ENCODE peak calls at places on chromosomes 6 and 20, in seven cellular contexts. One of them, this sample, is unnamed.

GRCh38 chr6:45377555-45378323 is at the start of gene SUPT3H:
- DNase-seq in H9: peak; percentile 95
- DNase-seq in cardiac muscle cell: peak; percentile 96
- DNase-seq in astrocyte of the spinal cord: peak; percentile 95
- DNase-seq in CD4-positive, alpha-beta T cell: peak; percentile 84
- DNase-seq in PC-3: peak; percentile 97
- DNase-seq in GM20000: peak; percentile 92
- DNase-seq in this sample: peak; percentile 98

GRCh38 chr6:62714112-62714511 is 428.1 kb upstream of the KHDRBS2 start:
- DNase-seq in H9: no peak
- DNase-seq in cardiac muscle cell: no peak
- DNase-seq in astrocyte of the spinal cord: no peak
- DNase-seq in CD4-positive, alpha-beta T cell: no peak
- DNase-seq in PC-3: no peak
- DNase-seq in GM20000: no peak
- DNase-seq in this sample: no peak

GRCh38 chr6:26205625-26206574 is 118.7 kb downstream of the HFE start:
- DNase-seq in H9: no peak
- DNase-seq in cardiac muscle cell: no peak
- DNase-seq in astrocyte of the spinal cord: peak; percentile 89
- DNase-seq in CD4-positive, alpha-beta T cell: no peak
- DNase-seq in PC-3: peak; percentile 78
- DNase-seq in GM20000: no peak
- DNase-seq in this sample: no peak

GRCh38 chr6:166365221-166365620 is 17.5 kb downstream of the MPC1 start:
- DNase-seq in H9: no peak
- DNase-seq in cardiac muscle cell: no peak
- DNase-seq in astrocyte of the spinal cord: peak; percentile 75
- DNase-seq in CD4-positive, alpha-beta T cell: no peak
- DNase-seq in PC-3: no peak
- DNase-seq in GM20000: no peak
- DNase-seq in this sample: no peak

GRCh38 chr6:157693867-157694266 is 129.2 kb upstream of the SNX9 start:
- DNase-seq in H9: no peak
- DNase-seq in cardiac muscle cell: no peak
- DNase-seq in astrocyte of the spinal cord: no peak
- DNase-seq in CD4-positive, alpha-beta T cell: no peak
- DNase-seq in PC-3: peak; percentile 76
- DNase-seq in GM20000: no peak
- DNase-seq in this sample: no peak

GRCh38 chr20:32779500-32780215 is 17.5 kb downstream of the DNMT3B start:
- DNase-seq in H9: peak; percentile 74
- DNase-seq in cardiac muscle cell: no peak
- DNase-seq in astrocyte of the spinal cord: no peak
- DNase-seq in CD4-positive, alpha-beta T cell: no peak
- DNase-seq in PC-3: no peak
- DNase-seq in GM20000: no peak
- DNase-seq in this sample: no peak

GRCh38 chr6:170160628-170161611 is 130.0 kb downstream of the DLL1 start:
- DNase-seq in H9: no peak
- DNase-seq in cardiac muscle cell: no peak
- DNase-seq in astrocyte of the spinal cord: no peak
- DNase-seq in CD4-positive, alpha-beta T cell: no peak
- DNase-seq in PC-3: no peak
- DNase-seq in GM20000: peak; percentile 18
- DNase-seq in this sample: no peak

GRCh38 chr6:18154507-18155272 is at the start of gene TPMT:
- DNase-seq in H9: no peak
- DNase-seq in cardiac muscle cell: no peak
- DNase-seq in astrocyte of the spinal cord: no peak
- DNase-seq in CD4-positive, alpha-beta T cell: no peak
- DNase-seq in PC-3: peak; percentile 16
- DNase-seq in GM20000: no peak
- DNase-seq in this sample: peak; percentile 17

GRCh38 chr6:158916638-158917037 is 83.4 kb downstream of the RSPH3 start:
- DNase-seq in H9: no peak
- DNase-seq in cardiac muscle cell: no peak
- DNase-seq in astrocyte of the spinal cord: no peak
- DNase-seq in CD4-positive, alpha-beta T cell: no peak
- DNase-seq in PC-3: no peak
- DNase-seq in GM20000: no peak
- DNase-seq in this sample: no peak

GRCh38 chr6:68958327-68958726 is 323.2 kb downstream of the ADGRB3 start:
- DNase-seq in H9: no peak
- DNase-seq in cardiac muscle cell: peak; percentile 3
- DNase-seq in astrocyte of the spinal cord: no peak
- DNase-seq in CD4-positive, alpha-beta T cell: no peak
- DNase-seq in PC-3: peak; percentile 15
- DNase-seq in GM20000: peak; percentile 3
- DNase-seq in this sample: no peak

GRCh38 chr20:17835941-17836861 is 132.4 kb downstream of the SNX5 start:
- DNase-seq in H9: no peak
- DNase-seq in cardiac muscle cell: no peak
- DNase-seq in astrocyte of the spinal cord: peak; percentile 89
- DNase-seq in CD4-positive, alpha-beta T cell: no peak
- DNase-seq in PC-3: no peak
- DNase-seq in GM20000: no peak
- DNase-seq in this sample: no peak

GRCh38 chr6:347951-348859 is 43.3 kb upstream of the IRF4 start:
- DNase-seq in H9: no peak
- DNase-seq in cardiac muscle cell: no peak
- DNase-seq in astrocyte of the spinal cord: no peak
- DNase-seq in CD4-positive, alpha-beta T cell: no peak
- DNase-seq in PC-3: no peak
- DNase-seq in GM20000: no peak
- DNase-seq in this sample: no peak

GRCh38 chr6:108714774-108715414 is 133.3 kb upstream of the ARMC2 start:
- DNase-seq in H9: no peak
- DNase-seq in cardiac muscle cell: no peak
- DNase-seq in astrocyte of the spinal cord: no peak
- DNase-seq in CD4-positive, alpha-beta T cell: no peak
- DNase-seq in PC-3: no peak
- DNase-seq in GM20000: no peak
- DNase-seq in this sample: no peak

GRCh38 chr6:36980876-36981619 is 4.9 kb downstream of the MTCH1 start:
- DNase-seq in H9: no peak
- DNase-seq in cardiac muscle cell: no peak
- DNase-seq in astrocyte of the spinal cord: no peak
- DNase-seq in CD4-positive, alpha-beta T cell: no peak
- DNase-seq in PC-3: no peak
- DNase-seq in GM20000: no peak
- DNase-seq in this sample: no peak

GRCh38 chr6:166306378-166307081 is 1.7 kb downstream of the PRR18 start:
- DNase-seq in H9: no peak
- DNase-seq in cardiac muscle cell: no peak
- DNase-seq in astrocyte of the spinal cord: no peak
- DNase-seq in CD4-positive, alpha-beta T cell: no peak
- DNase-seq in PC-3: no peak
- DNase-seq in GM20000: no peak
- DNase-seq in this sample: no peak

DNA sequence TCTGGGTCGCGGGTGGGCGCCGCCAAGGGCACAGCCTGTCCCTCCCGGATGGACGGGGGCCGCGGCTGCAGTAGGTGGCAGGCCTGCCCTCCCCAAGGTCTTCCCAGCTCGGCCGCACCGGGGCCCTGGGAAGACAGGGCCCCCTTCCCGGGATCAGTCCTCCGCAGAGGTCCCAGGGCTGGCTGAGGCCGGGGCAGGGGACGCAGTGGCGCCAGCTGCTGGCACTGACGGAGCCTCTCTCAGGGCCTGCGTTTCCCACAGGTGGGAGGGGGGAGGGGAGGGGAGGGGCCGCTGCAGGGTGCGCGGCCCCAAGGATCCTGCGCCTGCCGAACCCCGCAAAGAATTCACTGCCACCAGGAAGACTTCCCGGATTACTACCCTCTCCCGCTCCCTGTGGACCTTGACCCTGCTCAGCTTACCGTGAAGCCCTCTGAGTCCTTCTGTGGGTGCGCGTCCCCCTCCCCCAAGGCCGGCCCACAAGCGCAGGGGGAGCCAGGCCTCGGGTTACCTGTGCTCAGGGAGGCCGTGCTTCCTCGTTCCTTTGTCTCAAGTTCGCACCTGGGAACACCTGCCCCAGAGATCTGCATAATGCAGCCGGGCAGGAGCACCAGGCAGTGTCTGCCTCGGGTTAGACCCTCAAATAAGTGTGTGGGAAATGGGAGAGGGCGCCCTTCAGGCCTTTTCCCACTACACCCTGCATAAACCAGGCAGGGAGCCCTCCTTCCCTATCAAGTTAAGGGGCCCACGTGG is 5.1 kb downstream of the LZTS3 start:
- DNase-seq in H9: peak; percentile 86
- DNase-seq in cardiac muscle cell: peak; percentile 64
- DNase-seq in astrocyte of the spinal cord: no peak
- DNase-seq in CD4-positive, alpha-beta T cell: no peak
- DNase-seq in PC-3: no peak
- DNase-seq in GM20000: peak; percentile 42
- DNase-seq in this sample: no peak
- TF ChIP-seq CTCF in H9: peak; percentile 34
- TF ChIP-seq CTCF in cardiac muscle cell: no peak
- TF ChIP-seq CTCF in astrocyte of the spinal cord: no peak
- TF ChIP-seq CTCF in CD4-positive, alpha-beta T cell: no peak
- TF ChIP-seq CTCF in PC-3: no peak
- TF ChIP-seq CTCF in GM20000: no peak
- TF ChIP-seq CTCF in this sample: no peak

DNA sequence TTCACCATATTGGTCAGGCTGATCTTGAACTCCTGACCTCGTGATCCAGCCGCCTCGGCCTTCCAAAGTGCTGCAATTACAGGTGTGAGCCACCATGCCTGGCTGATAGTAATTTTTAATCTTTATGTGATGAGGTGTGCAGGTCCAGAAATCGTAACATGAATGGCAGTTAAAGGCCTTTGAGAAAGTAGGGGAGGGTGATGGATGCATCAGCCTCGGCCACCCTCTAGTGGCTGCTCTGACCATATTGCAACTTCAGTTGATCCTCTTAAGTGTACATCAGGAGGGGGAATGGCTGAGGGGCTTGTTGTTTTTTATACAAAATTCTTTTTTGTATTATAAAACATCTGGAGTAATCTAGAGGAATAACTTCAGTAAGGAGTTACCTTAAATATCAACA is 193.0 kb downstream of the ZFAND3 start:
- DNase-seq in H9: no peak
- DNase-seq in cardiac muscle cell: peak; percentile 59
- DNase-seq in astrocyte of the spinal cord: peak; percentile 56
- DNase-seq in CD4-positive, alpha-beta T cell: no peak
- DNase-seq in PC-3: peak; percentile 67
- DNase-seq in GM20000: peak; percentile 60
- DNase-seq in this sample: peak; percentile 39
- TF ChIP-seq CTCF in H9: peak; percentile 83
- TF ChIP-seq CTCF in cardiac muscle cell: peak; percentile 75
- TF ChIP-seq CTCF in astrocyte of the spinal cord: peak; percentile 77
- TF ChIP-seq CTCF in CD4-positive, alpha-beta T cell: peak; percentile 24
- TF ChIP-seq CTCF in PC-3: peak; percentile 91
- TF ChIP-seq CTCF in GM20000: peak; percentile 66
- TF ChIP-seq CTCF in this sample: peak; percentile 69

DNA sequence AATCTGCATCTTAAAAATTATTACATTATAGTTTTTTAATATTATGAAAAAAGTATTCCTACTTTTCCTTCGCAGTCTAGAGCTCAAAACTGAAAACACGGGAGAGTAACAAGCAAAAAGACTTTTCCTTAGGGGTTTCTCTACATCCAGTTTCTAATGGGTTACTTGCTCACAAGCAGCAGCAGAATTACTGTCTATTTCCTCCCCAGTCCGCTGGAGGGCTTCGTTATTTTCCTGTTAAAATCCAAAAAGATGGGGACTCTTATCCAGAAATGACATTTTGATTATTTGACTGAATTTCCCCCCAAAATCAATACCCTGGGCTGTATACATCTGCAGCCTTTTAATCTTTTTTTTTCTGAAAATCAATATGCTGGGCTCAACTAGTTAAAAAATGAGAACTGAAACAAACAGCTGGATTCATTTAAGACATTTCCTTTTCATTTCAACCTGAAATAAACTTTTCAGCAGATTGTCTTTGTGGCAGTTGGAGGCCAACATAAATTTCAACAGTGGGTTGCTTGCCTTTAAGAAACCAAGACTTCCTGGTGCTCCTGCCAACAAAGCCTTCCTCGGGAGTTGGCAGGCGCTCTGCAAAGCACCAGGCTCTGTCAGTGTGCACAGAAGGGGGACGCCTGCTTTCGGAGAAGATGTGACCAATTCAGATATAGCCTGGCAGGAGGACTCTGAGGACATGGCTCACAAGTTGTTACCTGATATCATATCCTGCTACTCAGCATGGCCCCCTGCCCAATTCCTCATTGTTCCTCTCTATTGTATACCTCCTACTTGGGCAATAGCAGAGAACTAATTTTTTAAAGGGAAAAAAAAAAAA is 204.7 kb upstream of the ARG1 start:
- DNase-seq in H9: no peak
- DNase-seq in cardiac muscle cell: no peak
- DNase-seq in astrocyte of the spinal cord: peak; percentile 49
- DNase-seq in CD4-positive, alpha-beta T cell: no peak
- DNase-seq in PC-3: no peak
- DNase-seq in GM20000: peak; percentile 38
- DNase-seq in this sample: no peak
- TF ChIP-seq CTCF in H9: no peak
- TF ChIP-seq CTCF in cardiac muscle cell: no peak
- TF ChIP-seq CTCF in astrocyte of the spinal cord: no peak
- TF ChIP-seq CTCF in CD4-positive, alpha-beta T cell: no peak
- TF ChIP-seq CTCF in PC-3: no peak
- TF ChIP-seq CTCF in GM20000: no peak
- TF ChIP-seq CTCF in this sample: no peak

GRCh38 chr6:14585689-14586088 is 468.1 kb downstream of the CD83 start:
- DNase-seq in H9: no peak
- DNase-seq in cardiac muscle cell: no peak
- DNase-seq in astrocyte of the spinal cord: no peak
- DNase-seq in CD4-positive, alpha-beta T cell: no peak
- DNase-seq in PC-3: no peak
- DNase-seq in GM20000: no peak
- DNase-seq in this sample: no peak

GRCh38 chr6:14578994-14579393 is 461.4 kb downstream of the CD83 start:
- DNase-seq in H9: no peak
- DNase-seq in cardiac muscle cell: no peak
- DNase-seq in astrocyte of the spinal cord: no peak
- DNase-seq in CD4-positive, alpha-beta T cell: no peak
- DNase-seq in PC-3: no peak
- DNase-seq in GM20000: no peak
- DNase-seq in this sample: no peak

GRCh38 chr6:14589192-14589591 is 471.6 kb downstream of the CD83 start:
- DNase-seq in H9: no peak
- DNase-seq in cardiac muscle cell: no peak
- DNase-seq in astrocyte of the spinal cord: no peak
- DNase-seq in CD4-positive, alpha-beta T cell: no peak
- DNase-seq in PC-3: no peak
- DNase-seq in GM20000: no peak
- DNase-seq in this sample: no peak

GRCh38 chr6:14582731-14583130 is 465.2 kb downstream of the CD83 start:
- DNase-seq in H9: no peak
- DNase-seq in cardiac muscle cell: no peak
- DNase-seq in astrocyte of the spinal cord: no peak
- DNase-seq in CD4-positive, alpha-beta T cell: no peak
- DNase-seq in PC-3: no peak
- DNase-seq in GM20000: no peak
- DNase-seq in this sample: no peak

DNA sequence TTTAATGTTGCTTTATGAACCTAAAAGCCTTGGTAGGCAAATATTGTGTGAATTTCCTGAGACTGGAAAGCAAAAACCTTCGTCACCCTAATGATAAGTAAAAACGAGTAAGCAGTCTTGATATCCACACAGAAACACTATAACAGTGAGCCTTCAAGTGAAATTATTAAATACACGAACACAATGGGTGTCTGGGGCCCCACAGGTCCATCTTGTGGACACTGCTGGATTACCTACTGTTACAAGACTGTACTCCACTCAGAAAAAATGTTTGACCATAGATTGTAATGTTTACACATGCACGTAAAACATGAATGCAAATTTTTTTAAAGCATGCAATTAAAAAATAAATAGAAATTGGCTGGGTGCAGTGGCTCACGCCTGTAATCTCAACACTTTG is 466.9 kb downstream of the CD83 start:
- DNase-seq in H9: no peak
- DNase-seq in cardiac muscle cell: no peak
- DNase-seq in astrocyte of the spinal cord: no peak
- DNase-seq in CD4-positive, alpha-beta T cell: no peak
- DNase-seq in PC-3: peak; percentile 48
- DNase-seq in GM20000: no peak
- DNase-seq in this sample: no peak
- TF ChIP-seq CTCF in H9: no peak
- TF ChIP-seq CTCF in cardiac muscle cell: peak; percentile 9
- TF ChIP-seq CTCF in astrocyte of the spinal cord: no peak
- TF ChIP-seq CTCF in CD4-positive, alpha-beta T cell: no peak
- TF ChIP-seq CTCF in PC-3: peak; percentile 48
- TF ChIP-seq CTCF in GM20000: no peak
- TF ChIP-seq CTCF in this sample: no peak

This sample was measured in activated CD8-positive, alpha-beta T cell treated with anti-CD3 and anti-CD28 coated beads for 36 hours.